ENCODE peak calls at places on chromosome 6, in seven cellular contexts. V, I, G, A, T, R and P are unnamed samples.

GRCh38 chr6:291697-292505 is at the start of gene DUSP22:
- DNase-seq in T (peak; percentile 83), V (peak; percentile 80), A (peak; percentile 76), R (peak; percentile 88), I (peak; percentile 80), G (peak; percentile 91), P (peak; percentile 93)

GRCh38 chr6:151475653-151476523 is 17.9 kb upstream of the CCDC170 start:
- DNase-seq in V (no peak), G (no peak), I (peak; percentile 57), T (peak; percentile 39), A (peak; percentile 25), R (no peak), P (peak; percentile 60)

GRCh38 chr6:132490024-132490423 is 22.9 kb downstream of the STX7 start:
- DNase-seq in I (no peak), T (no peak), A (no peak), G (no peak), R (peak; percentile 66), V (no peak), P (no peak)

GRCh38 chr6:164404802-164405488 is 904.5 kb downstream of the C6orf118 start:
- DNase-seq in R (no peak), T (no peak), A (no peak), V (no peak), I (no peak), G (no peak), P (no peak)

GRCh38 chr6:29745386-29745785 is 22.2 kb downstream of the HLA-F start:
- DNase-seq in G (no peak), R (no peak), T (no peak), I (no peak), A (no peak), V (no peak), P (no peak)

GRCh38 chr6:169839493-169839892 is 88.1 kb downstream of the ERMARD start:
- DNase-seq in G (no peak), V (no peak), T (no peak), R (no peak), I (no peak), A (no peak), P (no peak)

GRCh38 chr6:15441215-15441868 is 195.5 kb downstream of the JARID2 start:
- DNase-seq in R (peak; percentile 48), T (peak; percentile 55), G (no peak), A (peak; percentile 59), I (peak; percentile 65), V (no peak), P (no peak)

GRCh38 chr6:155380666-155381332 is 66.5 kb upstream of the TFB1M start:
- DNase-seq in R (no peak), V (no peak), G (no peak), T (no peak), A (no peak), I (peak; percentile 24), P (no peak)

GRCh38 chr6:148745926-148746325 is 904 bp upstream of the UST start:
- DNase-seq in I (no peak), V (no peak), A (no peak), T (peak; percentile 18), R (no peak), G (no peak), P (no peak)

GRCh38 chr6:11366934-11367637 is 134.6 kb upstream of the NEDD9 start:
- DNase-seq in I (no peak), V (no peak), T (peak; percentile 71), G (no peak), R (no peak), A (no peak), P (no peak)

GRCh38 chr6:127845242-127845641 is 55.6 kb downstream of the THEMIS start:
- DNase-seq in R (no peak), A (no peak), T (no peak), G (no peak), V (no peak), I (no peak), P (no peak)

GRCh38 chr6:139262519-139263300 is 29.1 kb downstream of the TXLNB start:
- DNase-seq in V (no peak), I (no peak), T (peak; percentile 63), G (no peak), A (no peak), R (no peak), P (no peak)

GRCh38 chr6:107641500-107641931 is 151.6 kb downstream of the SOBP start:
- DNase-seq in T (no peak), R (no peak), G (peak; percentile 74), A (no peak), I (no peak), V (no peak), P (peak; percentile 72)

GRCh38 chr6:48110436-48111142 is 408 bp downstream of the PTCHD4 start:
- DNase-seq in A (no peak), R (no peak), I (no peak), T (peak; percentile 26), G (no peak), V (no peak), P (no peak)

GRCh38 chr6:41331401-41332150 is 3.8 kb upstream of the NCR2 start:
- DNase-seq in R (no peak), V (no peak), G (no peak), I (no peak), T (no peak), A (no peak), P (no peak)

GRCh38 chr6:28888097-28888496 is 35.7 kb downstream of the TRIM27 start:
- DNase-seq in G (no peak), A (no peak), I (no peak), V (no peak), T (no peak), R (no peak), P (no peak)

GRCh38 chr6:161947371-161947770 is 673.5 kb upstream of the AGPAT4 start:
- DNase-seq in V (no peak), T (no peak), A (no peak), R (no peak), I (no peak), G (no peak), P (no peak)

GRCh38 chr6:31462026-31462963 is 35.6 kb upstream of the MICB start:
- DNase-seq in R (no peak), V (no peak), I (no peak), T (peak; percentile 11), A (no peak), G (no peak), P (no peak)

GRCh38 chr6:73339340-73339739 is 14.7 kb downstream of the DPPA5 start:
- DNase-seq in T (peak; percentile 3), I (no peak), V (no peak), A (no peak), R (no peak), G (no peak), P (no peak)

GRCh38 chr6:145704153-145704781 is 31.1 kb downstream of the EPM2A start:
- DNase-seq in T (no peak), I (no peak), R (no peak), G (no peak), V (no peak), A (no peak), P (no peak)

GRCh38 chr6:144131248-144131709 is 19.0 kb upstream of the STX11 start:
- DNase-seq in I (no peak), A (peak; percentile 13), G (no peak), V (no peak), R (no peak), T (peak; percentile 75), P (no peak)

GRCh38 chr6:122059918-122060317 is 339.5 kb upstream of the HSF2 start:
- DNase-seq in A (no peak), T (peak; percentile 23), G (no peak), R (no peak), I (no peak), V (no peak), P (no peak)

GRCh38 chr6:34709386-34709785 is 12.8 kb upstream of the ILRUN start:
- DNase-seq in R (peak; percentile 29), V (no peak), A (no peak), T (peak; percentile 76), I (no peak), G (peak; percentile 81), P (peak; percentile 51)

GRCh38 chr6:44263357-44264100 is 1.8 kb downstream of the NFKBIE start:
- DNase-seq in R (no peak), G (no peak), T (peak; percentile 7), A (peak; percentile 33), V (peak; percentile 37), I (no peak), P (no peak)

GRCh38 chr6:138001750-138002349 is 105.4 kb downstream of the PERP start:
- DNase-seq in G (no peak), I (peak; percentile 44), V (peak; percentile 26), A (peak; percentile 21), R (peak; percentile 63), T (peak; percentile 31), P (no peak)

GRCh38 chr6:134600671-134601070 is 282.8 kb upstream of the SGK1 start:
- DNase-seq in A (no peak), I (no peak), G (no peak), V (no peak), T (no peak), R (no peak), P (no peak)

GRCh38 chr6:99745651-99746050 is 139.0 kb downstream of the PRDM13 start:
- DNase-seq in I (no peak), A (no peak), T (peak; percentile 37), R (no peak), G (no peak), V (no peak), P (no peak)

GRCh38 chr6:70901324-70901723 is 55.5 kb downstream of the B3GAT2 start:
- DNase-seq in R (no peak), G (no peak), T (no peak), V (no peak), A (no peak), I (no peak), P (no peak)

GRCh38 chr6:28490191-28490890 is 25.3 kb downstream of the GPX6 start:
- DNase-seq in A (no peak), I (no peak), V (no peak), G (no peak), T (no peak), R (no peak), P (no peak)

GRCh38 chr6:88989215-88989614 is 25.8 kb upstream of the RNGTT start:
- DNase-seq in T (peak; percentile 50), G (no peak), V (no peak), I (no peak), R (no peak), A (no peak), P (no peak)

GRCh38 chr6:36780517-36781210 is 58.6 kb downstream of the CPNE5 start:
- DNase-seq in A (no peak), I (peak; percentile 18), R (no peak), T (no peak), V (no peak), G (no peak), P (peak; percentile 60)
- H3K4me1 ChIP-seq in A (no peaks in the 10 kb centered on the region), I (peaks cover 12% of the 10 kb centered on the region), R (no peaks in the 10 kb centered on the region), T (no peaks in the 10 kb centered on the region), V (no peaks in the 10 kb centered on the region), G (no peaks in the 10 kb centered on the region), P (peaks cover 18% of the 10 kb centered on the region)

GRCh38 chr6:95365454-95365853 is 211.9 kb upstream of the MANEA start:
- DNase-seq in I (no peak), V (no peak), G (no peak), R (no peak), T (no peak), A (no peak), P (no peak)
- H3K4me1 ChIP-seq in I (no peaks in the 10 kb centered on the region), V (no peaks in the 10 kb centered on the region), G (no peaks in the 10 kb centered on the region), R (no peaks in the 10 kb centered on the region), T (no peaks in the 10 kb centered on the region), A (no peaks in the 10 kb centered on the region), P (no peaks in the 10 kb centered on the region)

GRCh38 chr6:166570929-166571699 is 15.4 kb downstream of the RAMACL start:
- DNase-seq in G (no peak), R (no peak), I (no peak), V (no peak), A (no peak), T (no peak), P (no peak)
- H3K4me1 ChIP-seq in G (no peaks in the 10 kb centered on the region), R (no peaks in the 10 kb centered on the region), I (no peaks in the 10 kb centered on the region), V (no peaks in the 10 kb centered on the region), A (no peaks in the 10 kb centered on the region), T (peaks cover 30% of the 10 kb centered on the region), P (peaks cover 36% of the 10 kb centered on the region)

GRCh38 chr6:168574075-168574698 is 133.2 kb downstream of the SMOC2 start:
- DNase-seq in I (no peak), G (no peak), V (no peak), T (no peak), R (no peak), A (no peak), P (no peak)
- H3K4me1 ChIP-seq in I (no peaks in the 10 kb centered on the region), G (no peaks in the 10 kb centered on the region), V (no peaks in the 10 kb centered on the region), T (no peaks in the 10 kb centered on the region), R (peaks cover 20% of the 10 kb centered on the region), A (no peaks in the 10 kb centered on the region), P (peaks cover 12% of the 10 kb centered on the region)